ENCODE peak calls at places on chromosomes 4 and X, in five cellular contexts. One of them, this sample, is unnamed.
A peak's percentile ranks its signal among the peaks of the same experiment; 100 is the strongest.

GRCh38 chr4:83454626-83455025 is 997 bp downstream of the HELQ start:
- DNase-seq in GM12865: no peak
- DNase-seq in dermis blood vessel endothelial cell: peak; percentile 33
- DNase-seq in hepatic stellate cell: peak; percentile 17
- DNase-seq in CD8-positive, alpha-beta memory T cell: no peak
- DNase-seq in this sample: no peak

GRCh38 chr4:7788193-7788592 is 151.5 kb downstream of the AFAP1 start:
- DNase-seq in GM12865: no peak
- DNase-seq in dermis blood vessel endothelial cell: no peak
- DNase-seq in hepatic stellate cell: no peak
- DNase-seq in CD8-positive, alpha-beta memory T cell: no peak
- DNase-seq in this sample: peak; percentile 41

GRCh38 chr4:71186566-71187398 is 152.0 kb upstream of the SLC4A4 start:
- DNase-seq in GM12865: no peak
- DNase-seq in dermis blood vessel endothelial cell: peak; percentile 20
- DNase-seq in hepatic stellate cell: peak; percentile 76
- DNase-seq in CD8-positive, alpha-beta memory T cell: peak; percentile 57
- DNase-seq in this sample: peak; percentile 77

GRCh38 chr4:40626183-40626990 is 3.3 kb downstream of the RBM47 start:
- DNase-seq in GM12865: peak; percentile 42
- DNase-seq in dermis blood vessel endothelial cell: no peak
- DNase-seq in hepatic stellate cell: no peak
- DNase-seq in CD8-positive, alpha-beta memory T cell: no peak
- DNase-seq in this sample: no peak

GRCh38 chrX:17682259-17682658 is 55.0 kb upstream of the SCML1 start:
- DNase-seq in GM12865: no peak
- DNase-seq in dermis blood vessel endothelial cell: no peak
- DNase-seq in hepatic stellate cell: no peak
- DNase-seq in CD8-positive, alpha-beta memory T cell: no peak
- DNase-seq in this sample: no peak

GRCh38 chrX:10083809-10084208 is 73.0 kb upstream of the CLCN4 start:
- DNase-seq in GM12865: no peak
- DNase-seq in dermis blood vessel endothelial cell: peak; percentile 15
- DNase-seq in hepatic stellate cell: no peak
- DNase-seq in CD8-positive, alpha-beta memory T cell: no peak
- DNase-seq in this sample: no peak

GRCh38 chr4:52751349-52751911 is at the start of gene ERVMER34-1:
- DNase-seq in GM12865: no peak
- DNase-seq in dermis blood vessel endothelial cell: peak; percentile 48
- DNase-seq in hepatic stellate cell: peak; percentile 27
- DNase-seq in CD8-positive, alpha-beta memory T cell: no peak
- DNase-seq in this sample: peak; percentile 83

GRCh38 chrX:76987381-76987780 is 459.8 kb upstream of the FGF16 start:
- DNase-seq in GM12865: no peak
- DNase-seq in dermis blood vessel endothelial cell: no peak
- DNase-seq in hepatic stellate cell: no peak
- DNase-seq in CD8-positive, alpha-beta memory T cell: no peak
- DNase-seq in this sample: no peak

GRCh38 chrX:115183980-115184379 is 5.2 kb upstream of the RBMXL3 start:
- DNase-seq in GM12865: no peak
- DNase-seq in dermis blood vessel endothelial cell: no peak
- DNase-seq in hepatic stellate cell: no peak
- DNase-seq in CD8-positive, alpha-beta memory T cell: no peak
- DNase-seq in this sample: no peak

GRCh38 chr4:38188631-38189101 is 228.5 kb downstream of the PTTG2 start:
- DNase-seq in GM12865: no peak
- DNase-seq in dermis blood vessel endothelial cell: no peak
- DNase-seq in hepatic stellate cell: no peak
- DNase-seq in CD8-positive, alpha-beta memory T cell: no peak
- DNase-seq in this sample: no peak

GRCh38 chr4:75995727-75996126 is 5.0 kb upstream of the SDAD1 start:
- DNase-seq in GM12865: peak; percentile 55
- DNase-seq in dermis blood vessel endothelial cell: peak; percentile 77
- DNase-seq in hepatic stellate cell: peak; percentile 14
- DNase-seq in CD8-positive, alpha-beta memory T cell: peak; percentile 26
- DNase-seq in this sample: no peak

GRCh38 chrX:7062912-7063311 is 84.6 kb upstream of the STS start:
- DNase-seq in GM12865: no peak
- DNase-seq in dermis blood vessel endothelial cell: no peak
- DNase-seq in hepatic stellate cell: no peak
- DNase-seq in CD8-positive, alpha-beta memory T cell: no peak
- DNase-seq in this sample: no peak

GRCh38 chrX:103845165-103845653 is 13.2 kb upstream of the RAB9B start:
- DNase-seq in GM12865: peak; percentile 59
- DNase-seq in dermis blood vessel endothelial cell: peak; percentile 69
- DNase-seq in hepatic stellate cell: peak; percentile 37
- DNase-seq in CD8-positive, alpha-beta memory T cell: peak; percentile 14
- DNase-seq in this sample: no peak

GRCh38 chrX:10949541-10949940 is 161.6 kb upstream of the HCCS start:
- DNase-seq in GM12865: no peak
- DNase-seq in dermis blood vessel endothelial cell: no peak
- DNase-seq in hepatic stellate cell: no peak
- DNase-seq in CD8-positive, alpha-beta memory T cell: no peak
- DNase-seq in this sample: no peak

GRCh38 chr4:6886886-6887285 is 22.7 kb upstream of the TBC1D14 start:
- DNase-seq in GM12865: no peak
- DNase-seq in dermis blood vessel endothelial cell: no peak
- DNase-seq in hepatic stellate cell: no peak
- DNase-seq in CD8-positive, alpha-beta memory T cell: no peak
- DNase-seq in this sample: no peak

GRCh38 chrX:85906399-85906798 is 141.0 kb downstream of the CHM start:
- DNase-seq in GM12865: no peak
- DNase-seq in dermis blood vessel endothelial cell: no peak
- DNase-seq in hepatic stellate cell: no peak
- DNase-seq in CD8-positive, alpha-beta memory T cell: no peak
- DNase-seq in this sample: no peak

GRCh38 chrX:114959729-114960128 is 57.7 kb downstream of the IL13RA2 start:
- DNase-seq in GM12865: no peak
- DNase-seq in dermis blood vessel endothelial cell: peak; percentile 6
- DNase-seq in hepatic stellate cell: peak; percentile 6
- DNase-seq in CD8-positive, alpha-beta memory T cell: no peak
- DNase-seq in this sample: no peak